ENCODE peak calls at places on chromosomes 2 and 18, in seven cellular contexts. F is cardiac muscle cell, O is A549, G is DND-41, Q is lower leg skin, I is esophagus muscularis mucosa, A is transverse colon. K is an unnamed sample.

GRCh38 chr2:240570531-240571313 is 2.4 kb downstream of the RNPEPL1 start:
- DNase-seq in F (no peak), O (no peak), G (no peak), Q (peak), I (no peak), A (peak), K (no peak)

GRCh38 chr18:1047406-1047805 is 142.7 kb downstream of the ADCYAP1 start:
- DNase-seq in F (no peak), O (no peak), G (no peak), Q (no peak), I (no peak), A (no peak), K (peak)

GRCh38 chr18:76801567-76802505 is 20.5 kb upstream of the ZNF236 start:
- DNase-seq in F (peak), O (peak), G (no peak), Q (peak), I (no peak), A (peak), K (no peak)

GRCh38 chr2:232061265-232061664 is 99.8 kb downstream of the DIS3L2 start:
- DNase-seq in F (no peak), O (no peak), G (no peak), Q (no peak), I (no peak), A (no peak), K (no peak)

GRCh38 chr2:175030380-175031271 is 25.4 kb upstream of the CHN1 start:
- DNase-seq in F (peak), O (peak), G (peak), Q (no peak), I (no peak), A (peak), K (peak)

GRCh38 chr18:50507120-50507590 is 52.7 kb upstream of the MAPK4 start:
- DNase-seq in F (peak), O (peak), G (peak), Q (no peak), I (peak), A (peak), K (no peak)

GRCh38 chr2:181459646-181460045 is 2.5 kb downstream of the ITGA4 start:
- DNase-seq in F (no peak), O (no peak), G (no peak), Q (no peak), I (no peak), A (no peak), K (no peak)

GRCh38 chr2:45964226-45964841 is 312.9 kb downstream of the PRKCE start:
- DNase-seq in F (peak), O (peak), G (peak), Q (peak), I (no peak), A (peak), K (peak)

GRCh38 chr2:197576631-197577030 is 60.8 kb downstream of the MOB4 start:
- DNase-seq in F (no peak), O (peak), G (no peak), Q (no peak), I (peak), A (no peak), K (no peak)

GRCh38 chr2:26550276-26551015 is 72.5 kb upstream of the OTOF start:
- DNase-seq in F (no peak), O (no peak), G (no peak), Q (peak), I (no peak), A (no peak), K (no peak)

GRCh38 chr2:79223539-79223938 is 64.0 kb upstream of the REG3A start:
- DNase-seq in F (no peak), O (no peak), G (no peak), Q (no peak), I (no peak), A (no peak), K (no peak)

DNA sequence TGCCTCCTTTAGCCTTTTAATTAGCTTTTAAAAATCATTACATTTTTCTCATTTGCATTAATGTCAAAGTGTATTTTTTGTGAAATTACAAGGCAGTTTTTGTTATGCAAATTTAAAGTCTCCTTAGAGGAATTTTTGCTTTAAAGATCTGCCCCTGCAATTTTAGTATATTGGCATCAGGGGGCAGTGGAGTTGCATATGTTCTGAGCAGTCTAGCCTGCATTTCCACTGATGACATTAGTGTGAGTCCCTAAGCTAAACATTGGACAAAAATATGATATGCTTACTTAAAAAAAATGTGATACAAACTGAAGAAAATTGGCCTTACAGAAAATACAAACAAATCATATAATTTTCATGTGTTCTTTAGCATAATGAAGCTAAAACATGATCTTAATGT is 426.5 kb downstream of the SLC4A3 start:
- DNase-seq in F (no peak), O (no peak), G (no peak), Q (no peak), I (no peak), A (no peak), K (no peak)
- TF ChIP-seq CTCF in F (peak), O (peak), G (peak), Q (no peak), I (no peak), A (peak), K (peak)

DNA sequence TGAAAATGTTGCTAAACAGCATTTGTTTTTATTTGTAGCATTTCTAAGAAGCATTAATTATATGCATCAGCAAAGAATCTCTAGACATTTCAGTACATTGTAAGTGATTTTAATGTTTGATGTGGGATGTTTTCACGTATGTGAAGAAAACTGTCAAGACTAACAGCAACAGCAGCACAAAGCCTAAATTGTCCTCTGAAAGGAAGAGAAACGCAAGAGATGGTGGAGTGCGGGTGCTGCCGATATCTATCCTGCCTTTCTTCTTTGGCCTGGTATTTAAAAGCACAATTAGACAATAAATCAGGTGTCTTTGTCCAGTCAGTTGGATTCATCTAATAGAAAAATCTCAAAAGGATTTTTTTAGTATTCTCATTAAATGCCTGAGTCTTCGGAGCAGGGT is 3.1 kb downstream of the TWIST2 start:
- DNase-seq in F (no peak), O (no peak), G (no peak), Q (peak), I (no peak), A (no peak), K (no peak)
- H3K4me3 ChIP-seq in F (no peak), O (no peak), G (no peak), Q (no peak), I (peak), A (no peak), K (peak)

GRCh38 chr2:203238329-203238710 is 498 bp upstream of the CYP20A1 start:
- DNase-seq in F (no peak), O (no peak), G (no peak), Q (no peak), I (no peak), A (no peak), K (no peak)

GRCh38 chr2:203242518-203242917 is 3.7 kb downstream of the CYP20A1 start:
- DNase-seq in F (no peak), O (no peak), G (no peak), Q (no peak), I (no peak), A (no peak), K (no peak)

GRCh38 chr2:203240491-203240890 is 1.7 kb downstream of the CYP20A1 start:
- DNase-seq in F (no peak), O (no peak), G (no peak), Q (no peak), I (no peak), A (no peak), K (no peak)

GRCh38 chr2:203237501-203238238 is 1.1 kb upstream of the CYP20A1 start:
- DNase-seq in F (no peak), O (no peak), G (peak), Q (no peak), I (no peak), A (no peak), K (no peak)

DNA sequence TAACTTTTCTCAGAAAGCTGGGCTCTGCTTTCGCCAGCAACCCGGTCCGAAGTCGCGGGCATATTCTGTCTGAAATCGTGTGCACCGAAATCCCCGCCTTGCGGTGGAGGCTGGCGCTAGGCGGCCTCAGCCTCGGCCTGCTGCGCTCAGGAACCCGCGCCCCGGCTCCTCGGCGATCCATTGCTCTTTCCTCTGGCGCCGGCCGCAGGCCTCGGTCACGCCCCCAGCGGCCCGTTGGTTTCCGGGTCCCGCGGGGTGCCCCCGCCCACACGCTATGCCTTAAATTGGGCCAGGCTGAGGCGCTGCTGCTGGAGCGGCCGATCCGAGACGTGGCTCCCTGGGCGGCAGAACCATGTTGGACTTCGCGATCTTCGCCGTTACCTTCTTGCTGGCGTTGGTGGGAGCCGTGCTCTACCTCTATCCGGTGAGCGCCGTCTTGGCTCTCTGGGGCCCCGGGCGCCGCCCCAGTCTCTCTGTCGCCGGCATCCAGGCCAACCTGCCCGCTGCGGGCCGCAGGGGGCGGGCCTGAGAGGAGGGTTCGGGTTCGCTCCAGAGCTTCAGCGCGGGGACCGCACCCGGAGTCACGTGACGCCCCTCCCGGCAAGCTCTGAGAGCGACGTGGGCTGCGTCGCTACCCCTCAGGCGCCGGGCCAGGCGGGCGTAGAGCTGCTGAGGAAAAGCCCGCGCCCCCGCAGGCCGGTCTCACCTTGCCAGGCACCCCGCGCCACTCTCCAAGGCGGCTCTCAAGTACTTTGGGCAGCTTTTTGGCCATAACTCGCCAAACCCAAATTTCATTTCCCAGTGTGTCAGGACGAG is at the start of gene CYP20A1:
- DNase-seq in F (peak), O (peak), G (peak), Q (peak), I (peak), A (peak), K (peak)
- TF ChIP-seq CTCF in F (peak), O (peak), G (peak), Q (no peak), I (peak), A (peak), K (peak)

DNA sequence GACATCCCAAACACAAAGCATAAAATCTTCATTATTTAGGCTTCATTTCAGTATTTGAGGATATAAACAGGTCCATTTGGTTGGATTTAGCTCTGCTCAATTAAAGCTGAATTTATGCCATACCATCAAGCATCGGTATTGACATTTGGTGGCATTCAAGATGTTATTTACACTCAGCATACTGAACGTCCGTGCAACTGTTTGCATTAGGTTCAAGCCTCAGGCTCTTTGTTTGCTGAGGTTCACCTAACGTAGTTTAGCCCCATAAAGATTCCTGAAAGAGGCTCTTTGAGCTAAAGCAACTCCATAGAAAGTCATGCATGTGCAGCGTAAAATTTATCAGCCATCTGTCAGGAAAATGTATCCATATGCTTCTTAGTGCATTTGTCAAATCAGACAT is 367.0 kb downstream of the EPHA4 start:
- DNase-seq in F (no peak), O (no peak), G (no peak), Q (no peak), I (no peak), A (no peak), K (no peak)
- H3K4me3 ChIP-seq in F (no peak), O (no peak), G (no peak), Q (no peak), I (no peak), A (no peak), K (no peak)

GRCh38 chr2:183610724-183611123 is 486.5 kb downstream of the NUP35 start:
- DNase-seq in F (no peak), O (no peak), G (no peak), Q (no peak), I (no peak), A (no peak), K (no peak)
- TF ChIP-seq CTCF in F (no peak), O (no peak), G (no peak), Q (no peak), I (no peak), A (no peak), K (no peak)

DNA sequence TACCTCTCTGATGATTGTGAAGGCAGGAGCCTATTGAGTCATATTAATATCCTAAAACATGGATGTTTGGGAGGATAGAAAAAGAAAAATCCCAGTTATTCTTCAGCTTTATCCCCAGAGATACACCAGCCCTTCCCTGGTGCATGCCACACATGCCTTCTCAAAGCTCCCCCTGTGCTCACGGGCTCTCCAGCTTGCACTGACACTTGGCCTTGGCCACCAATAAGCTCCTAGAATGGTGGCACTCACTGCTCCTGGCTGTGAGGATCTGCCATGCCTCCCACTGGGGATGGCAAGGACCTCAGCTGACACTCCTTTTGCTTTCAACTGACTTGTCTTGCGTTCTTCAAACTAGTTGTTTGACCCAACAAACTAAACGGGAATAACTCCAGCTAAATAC is 15.9 kb downstream of the SLC14A1 start:
- DNase-seq in F (peak), O (no peak), G (no peak), Q (no peak), I (no peak), A (no peak), K (no peak)
- H3K4me3 ChIP-seq in F (no peak), O (no peak), G (no peak), Q (no peak), I (no peak), A (no peak), K (no peak)

GRCh38 chr18:58125183-58125582 is 81.2 kb downstream of the NEDD4L start:
- DNase-seq in F (no peak), O (no peak), G (no peak), Q (no peak), I (no peak), A (no peak), K (no peak)
- TF ChIP-seq CTCF in F (no peak), O (no peak), G (peak), Q (no peak), I (no peak), A (no peak), K (no peak)

DNA sequence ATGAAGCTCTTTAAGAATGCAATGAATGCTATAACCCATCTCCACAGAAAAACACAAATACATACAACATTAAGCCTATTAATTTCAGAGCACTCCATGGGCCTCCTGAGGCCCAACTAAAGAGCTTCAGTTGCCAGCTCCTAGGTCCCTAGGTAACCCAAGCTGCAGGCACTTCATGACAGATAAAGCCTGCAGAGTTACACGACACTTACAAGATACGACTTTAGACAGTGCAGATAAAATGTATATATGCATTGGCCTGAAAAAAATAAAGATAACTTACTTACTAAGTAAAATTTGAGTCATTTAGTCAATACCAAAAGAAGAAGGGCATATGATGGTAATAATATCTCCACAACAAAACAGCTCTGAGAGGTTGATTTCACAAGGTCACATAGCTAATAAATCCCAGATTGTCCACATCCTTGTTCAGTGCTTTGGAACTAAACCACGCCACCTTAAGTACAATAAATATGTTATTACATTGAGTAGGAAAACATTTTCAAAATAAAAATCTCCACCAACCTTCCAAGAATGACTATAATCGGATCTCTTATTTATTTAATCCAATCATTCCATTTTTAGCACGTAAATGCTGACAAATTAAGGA is 3.4 kb downstream of the MAP4K3 start:
- DNase-seq in F (peak), O (no peak), G (no peak), Q (no peak), I (no peak), A (no peak), K (no peak)
- H3K4me3 ChIP-seq in F (peak), O (no peak), G (no peak), Q (no peak), I (no peak), A (no peak), K (no peak)

GRCh38 chr2:233912799-233913423 is 4.3 kb upstream of the TRPM8 start:
- DNase-seq in F (peak), O (peak), G (peak), Q (no peak), I (no peak), A (no peak), K (no peak)
- TF ChIP-seq CTCF in F (peak), O (no peak), G (no peak), Q (no peak), I (no peak), A (no peak), K (no peak)

GRCh38 chr2:233225230-233226068 is 26.0 kb upstream of the ATG16L1 start:
- DNase-seq in F (no peak), O (no peak), G (no peak), Q (no peak), I (no peak), A (no peak), K (no peak)

GRCh38 chr2:233228414-233228813 is 23.1 kb upstream of the ATG16L1 start:
- DNase-seq in F (no peak), O (no peak), G (no peak), Q (no peak), I (no peak), A (no peak), K (no peak)

GRCh38 chr2:233223059-233223894 is 28.2 kb upstream of the ATG16L1 start:
- DNase-seq in F (no peak), O (no peak), G (no peak), Q (no peak), I (no peak), A (no peak), K (no peak)

GRCh38 chr2:233227579-233227978 is 23.9 kb upstream of the ATG16L1 start:
- DNase-seq in F (no peak), O (no peak), G (no peak), Q (no peak), I (no peak), A (no peak), K (no peak)

DNA sequence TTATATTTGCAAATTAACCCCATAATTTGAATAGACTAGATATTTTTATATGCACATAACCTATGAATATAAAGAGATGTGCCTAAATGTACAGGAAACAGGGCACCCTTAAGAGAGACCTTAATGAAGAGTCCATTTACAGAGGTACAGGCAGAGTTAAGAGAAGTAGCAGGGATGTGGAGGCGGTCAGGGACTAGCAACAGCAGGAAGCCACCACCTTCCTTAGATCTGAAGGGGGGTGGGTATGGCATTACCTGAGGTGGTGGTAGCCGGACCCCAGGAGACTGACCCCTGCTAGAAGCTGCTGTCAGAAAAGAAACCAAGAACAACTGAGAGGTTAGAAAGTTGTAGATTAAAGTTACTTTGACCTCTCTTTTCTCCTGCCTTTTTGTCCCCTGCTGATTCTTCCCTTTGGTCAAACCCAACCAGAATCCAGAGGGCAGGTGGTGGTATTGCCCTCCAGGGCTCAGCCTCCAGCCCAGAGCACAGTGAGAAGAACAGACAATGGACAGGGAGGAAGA is 24.9 kb upstream of the ATG16L1 start:
- DNase-seq in F (no peak), O (no peak), G (no peak), Q (no peak), I (no peak), A (no peak), K (no peak)
- H3K4me3 ChIP-seq in F (no peak), O (no peak), G (no peak), Q (no peak), I (no peak), A (no peak), K (no peak)